ENCODE peak calls at places on chromosomes 7 and 10, in six cellular contexts. One of them, this sample, is unnamed. For H3K4me1, the result is how much of the 10 kb centered on the place peaks cover.

GRCh38 chr10:68135922-68136718 is 26.8 kb downstream of the MYPN start:
- DNase-seq in astrocyte: peak
- DNase-seq in fibroblast of lung: peak
- DNase-seq in Peyer's patch: peak
- DNase-seq in cardiac muscle cell: peak
- DNase-seq in HAP-1: no peak
- DNase-seq in this sample: no peak

GRCh38 chr7:3238525-3239210 is 62.4 kb upstream of the SDK1 start:
- DNase-seq in astrocyte: peak
- DNase-seq in fibroblast of lung: no peak
- DNase-seq in Peyer's patch: no peak
- DNase-seq in cardiac muscle cell: no peak
- DNase-seq in HAP-1: no peak
- DNase-seq in this sample: no peak

GRCh38 chr10:82683989-82684388 is 809.0 kb downstream of the NRG3 start:
- DNase-seq in astrocyte: no peak
- DNase-seq in fibroblast of lung: no peak
- DNase-seq in Peyer's patch: no peak
- DNase-seq in cardiac muscle cell: no peak
- DNase-seq in HAP-1: no peak
- DNase-seq in this sample: no peak

GRCh38 chr10:5811387-5811821 is 1.8 kb downstream of the GDI2 start:
- DNase-seq in astrocyte: peak
- DNase-seq in fibroblast of lung: peak
- DNase-seq in Peyer's patch: no peak
- DNase-seq in cardiac muscle cell: peak
- DNase-seq in HAP-1: peak
- DNase-seq in this sample: no peak

GRCh38 chr10:22620140-22620857 is 94.1 kb downstream of the PIP4K2A start:
- DNase-seq in astrocyte: peak
- DNase-seq in fibroblast of lung: peak
- DNase-seq in Peyer's patch: no peak
- DNase-seq in cardiac muscle cell: peak
- DNase-seq in HAP-1: no peak
- DNase-seq in this sample: no peak

GRCh38 chr10:29443745-29444523 is 155.1 kb downstream of the LYZL1 start:
- DNase-seq in astrocyte: peak
- DNase-seq in fibroblast of lung: peak
- DNase-seq in Peyer's patch: no peak
- DNase-seq in cardiac muscle cell: no peak
- DNase-seq in HAP-1: peak
- DNase-seq in this sample: no peak

GRCh38 chr10:17504547-17505245 is 50.3 kb upstream of the ST8SIA6 start:
- DNase-seq in astrocyte: peak
- DNase-seq in fibroblast of lung: peak
- DNase-seq in Peyer's patch: no peak
- DNase-seq in cardiac muscle cell: peak
- DNase-seq in HAP-1: no peak
- DNase-seq in this sample: no peak

GRCh38 chr7:107044347-107045194 is at the start of gene PRKAR2B:
- DNase-seq in astrocyte: peak
- DNase-seq in fibroblast of lung: peak
- DNase-seq in Peyer's patch: peak
- DNase-seq in cardiac muscle cell: peak
- DNase-seq in HAP-1: peak
- DNase-seq in this sample: peak

GRCh38 chr7:157412021-157412443 is 75.2 kb downstream of the DNAJB6 start:
- DNase-seq in astrocyte: peak
- DNase-seq in fibroblast of lung: peak
- DNase-seq in Peyer's patch: no peak
- DNase-seq in cardiac muscle cell: peak
- DNase-seq in HAP-1: no peak
- DNase-seq in this sample: no peak

GRCh38 chr10:14330390-14331071 is at the start of gene FRMD4A:
- DNase-seq in astrocyte: no peak
- DNase-seq in fibroblast of lung: no peak
- DNase-seq in Peyer's patch: no peak
- DNase-seq in cardiac muscle cell: no peak
- DNase-seq in HAP-1: no peak
- DNase-seq in this sample: no peak

GRCh38 chr10:804787-805634 is 115.5 kb upstream of the DIP2C start:
- DNase-seq in astrocyte: no peak
- DNase-seq in fibroblast of lung: no peak
- DNase-seq in Peyer's patch: no peak
- DNase-seq in cardiac muscle cell: no peak
- DNase-seq in HAP-1: no peak
- DNase-seq in this sample: no peak

GRCh38 chr7:36734731-36735130 is 10.4 kb upstream of the AOAH start:
- DNase-seq in astrocyte: no peak
- DNase-seq in fibroblast of lung: no peak
- DNase-seq in Peyer's patch: no peak
- DNase-seq in cardiac muscle cell: no peak
- DNase-seq in HAP-1: no peak
- DNase-seq in this sample: no peak

DNA sequence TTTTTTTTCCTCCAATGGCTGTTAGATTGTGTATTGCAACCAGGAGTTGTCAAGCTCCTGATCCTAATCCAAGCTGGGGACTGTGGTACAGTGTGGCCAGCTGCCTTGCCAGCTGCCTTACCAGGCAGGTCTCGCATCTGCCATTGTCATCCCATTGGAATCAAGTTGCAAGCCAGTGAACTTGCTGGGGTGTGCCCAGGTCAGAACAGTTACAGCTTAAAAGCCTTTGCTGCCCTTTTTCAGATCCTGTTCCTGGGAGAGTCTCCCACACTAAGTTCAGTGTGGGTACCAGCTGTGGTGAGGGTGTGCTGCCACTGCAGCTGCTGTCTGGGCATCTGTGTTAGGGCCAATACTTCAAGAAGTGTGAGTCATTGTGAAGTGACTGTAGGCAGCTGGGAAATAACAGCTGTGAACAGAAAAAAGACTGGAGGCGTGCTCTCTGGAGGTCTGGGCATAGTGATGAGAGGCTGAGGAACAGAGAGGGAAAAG is 72.8 kb downstream of the CCNY start:
- DNase-seq in astrocyte: peak
- DNase-seq in fibroblast of lung: peak
- DNase-seq in Peyer's patch: no peak
- DNase-seq in cardiac muscle cell: peak
- DNase-seq in HAP-1: no peak
- DNase-seq in this sample: no peak
- H3K4me1 ChIP-seq in astrocyte: under half
- H3K4me1 ChIP-seq in fibroblast of lung: under half
- H3K4me1 ChIP-seq in Peyer's patch: under half
- H3K4me1 ChIP-seq in cardiac muscle cell: under half
- H3K4me1 ChIP-seq in HAP-1: under half
- H3K4me1 ChIP-seq in this sample: under half

DNA sequence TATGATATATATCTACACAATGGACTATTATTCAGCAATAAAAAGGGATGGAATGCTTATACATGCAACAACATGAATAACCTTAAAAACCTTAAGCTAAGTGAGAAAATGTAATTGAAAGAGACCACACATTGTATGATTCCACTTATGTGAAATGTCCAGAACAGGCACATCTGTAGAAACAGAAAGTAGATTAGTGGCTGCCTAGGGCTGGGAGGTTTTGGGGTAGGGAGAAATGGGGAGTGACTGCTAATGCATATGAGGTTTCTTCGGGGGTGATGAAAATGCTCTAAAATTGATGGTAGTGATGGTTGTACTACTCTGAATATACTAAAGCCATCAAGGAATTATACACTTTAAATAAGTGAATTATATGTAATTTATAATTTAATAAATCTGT is 14.7 kb downstream of the SLC16A9 start:
- DNase-seq in astrocyte: no peak
- DNase-seq in fibroblast of lung: no peak
- DNase-seq in Peyer's patch: no peak
- DNase-seq in cardiac muscle cell: no peak
- DNase-seq in HAP-1: no peak
- DNase-seq in this sample: no peak
- H3K4me1 ChIP-seq in astrocyte: under half
- H3K4me1 ChIP-seq in fibroblast of lung: under half
- H3K4me1 ChIP-seq in Peyer's patch: under half
- H3K4me1 ChIP-seq in cardiac muscle cell: under half
- H3K4me1 ChIP-seq in HAP-1: under half
- H3K4me1 ChIP-seq in this sample: under half

DNA sequence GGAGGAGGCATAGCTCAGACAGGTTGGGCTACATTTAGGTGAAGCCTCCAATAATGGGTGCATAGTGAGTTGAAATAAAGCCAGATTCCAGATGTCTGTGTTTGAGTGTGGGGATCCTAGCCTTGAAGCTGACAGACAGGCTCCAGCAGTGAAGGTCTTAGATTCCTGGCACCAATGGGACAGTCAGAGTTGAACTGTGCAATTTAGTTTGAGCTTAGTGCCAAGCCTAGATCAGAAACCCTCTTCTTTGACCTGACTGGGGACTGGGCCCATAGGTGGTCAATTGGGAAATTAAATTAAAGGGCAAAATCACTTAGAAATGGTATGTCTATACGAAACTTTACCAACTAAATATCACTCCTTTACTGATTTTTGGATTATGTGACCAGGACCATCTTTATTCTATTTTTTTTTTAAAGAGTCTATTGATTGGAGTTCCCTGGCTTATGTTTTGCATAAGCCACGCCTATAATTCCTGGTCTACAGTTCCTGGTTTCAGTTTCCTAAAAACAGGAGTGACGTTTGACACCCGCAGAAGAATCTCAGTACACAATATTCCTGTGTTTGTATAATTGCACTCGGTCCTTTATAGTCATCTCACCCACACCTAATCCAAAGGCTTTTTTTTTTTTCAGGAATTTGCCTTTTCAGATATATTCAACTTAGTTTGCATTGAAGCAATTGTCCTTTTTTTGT is 201.4 kb downstream of the GFRA1 start:
- DNase-seq in astrocyte: no peak
- DNase-seq in fibroblast of lung: no peak
- DNase-seq in Peyer's patch: no peak
- DNase-seq in cardiac muscle cell: no peak
- DNase-seq in HAP-1: no peak
- DNase-seq in this sample: no peak
- H3K4me1 ChIP-seq in astrocyte: under half
- H3K4me1 ChIP-seq in fibroblast of lung: under half
- H3K4me1 ChIP-seq in Peyer's patch: under half
- H3K4me1 ChIP-seq in cardiac muscle cell: under half
- H3K4me1 ChIP-seq in HAP-1: under half
- H3K4me1 ChIP-seq in this sample: under half

DNA sequence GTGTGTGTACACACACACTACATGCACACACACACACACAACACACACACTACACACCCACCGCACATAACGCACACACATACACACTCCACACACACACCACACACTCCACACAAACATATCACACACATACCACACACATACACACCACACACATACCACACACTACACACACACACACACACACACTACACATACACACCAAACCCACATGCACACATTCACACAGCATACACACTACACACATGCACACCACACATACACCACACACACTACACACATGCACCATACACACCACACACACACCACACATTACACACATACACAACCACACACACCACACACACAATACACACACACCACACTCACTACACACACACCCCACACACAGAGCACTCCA is 66.3 kb downstream of the MKI67 start:
- DNase-seq in astrocyte: no peak
- DNase-seq in fibroblast of lung: no peak
- DNase-seq in Peyer's patch: no peak
- DNase-seq in cardiac muscle cell: no peak
- DNase-seq in HAP-1: no peak
- DNase-seq in this sample: no peak
- H3K4me1 ChIP-seq in astrocyte: under half
- H3K4me1 ChIP-seq in fibroblast of lung: under half
- H3K4me1 ChIP-seq in Peyer's patch: under half
- H3K4me1 ChIP-seq in cardiac muscle cell: under half
- H3K4me1 ChIP-seq in HAP-1: under half
- H3K4me1 ChIP-seq in this sample: half or more

GRCh38 chr10:132539894-132540293 is 2.3 kb downstream of the INPP5A start:
- DNase-seq in astrocyte: peak
- DNase-seq in fibroblast of lung: peak
- DNase-seq in Peyer's patch: no peak
- DNase-seq in cardiac muscle cell: peak
- DNase-seq in HAP-1: no peak
- DNase-seq in this sample: no peak

GRCh38 chr10:132538790-132539421 is 1.3 kb downstream of the INPP5A start:
- DNase-seq in astrocyte: no peak
- DNase-seq in fibroblast of lung: no peak
- DNase-seq in Peyer's patch: peak
- DNase-seq in cardiac muscle cell: no peak
- DNase-seq in HAP-1: no peak
- DNase-seq in this sample: no peak

GRCh38 chr10:132540456-132540855 is 2.9 kb downstream of the INPP5A start:
- DNase-seq in astrocyte: no peak
- DNase-seq in fibroblast of lung: peak
- DNase-seq in Peyer's patch: peak
- DNase-seq in cardiac muscle cell: peak
- DNase-seq in HAP-1: no peak
- DNase-seq in this sample: no peak

GRCh38 chr10:132538031-132538789 is 623 bp downstream of the INPP5A start:
- DNase-seq in astrocyte: no peak
- DNase-seq in fibroblast of lung: no peak
- DNase-seq in Peyer's patch: peak
- DNase-seq in cardiac muscle cell: no peak
- DNase-seq in HAP-1: no peak
- DNase-seq in this sample: no peak

GRCh38 chr10:132539431-132539839 is 1.8 kb downstream of the INPP5A start:
- DNase-seq in astrocyte: no peak
- DNase-seq in fibroblast of lung: peak
- DNase-seq in Peyer's patch: peak
- DNase-seq in cardiac muscle cell: no peak
- DNase-seq in HAP-1: no peak
- DNase-seq in this sample: no peak
- H3K4me1 ChIP-seq in astrocyte: half or more
- H3K4me1 ChIP-seq in fibroblast of lung: under half
- H3K4me1 ChIP-seq in Peyer's patch: half or more
- H3K4me1 ChIP-seq in cardiac muscle cell: under half
- H3K4me1 ChIP-seq in HAP-1: under half
- H3K4me1 ChIP-seq in this sample: half or more

DNA sequence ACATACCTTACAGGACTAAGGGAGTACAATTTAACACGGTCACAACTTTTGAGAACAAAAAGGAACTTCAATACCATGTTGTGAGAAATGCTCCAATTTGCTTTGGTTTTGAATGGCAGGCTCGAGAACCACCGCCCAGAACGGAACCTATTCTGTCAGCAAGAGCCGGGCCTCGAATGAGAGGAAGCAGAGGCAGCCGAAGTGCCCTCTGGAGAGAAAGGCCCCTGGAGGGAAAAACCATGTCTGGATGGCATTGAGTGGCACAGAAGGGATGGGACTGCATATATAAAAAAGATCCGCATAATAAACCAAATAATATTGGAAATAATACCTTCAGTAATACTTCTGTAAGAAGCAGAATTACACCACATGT is 85.6 kb downstream of the CHST15 start:
- DNase-seq in astrocyte: no peak
- DNase-seq in fibroblast of lung: no peak
- DNase-seq in Peyer's patch: no peak
- DNase-seq in cardiac muscle cell: no peak
- DNase-seq in HAP-1: no peak
- DNase-seq in this sample: no peak
- H3K4me1 ChIP-seq in astrocyte: under half
- H3K4me1 ChIP-seq in fibroblast of lung: under half
- H3K4me1 ChIP-seq in Peyer's patch: under half
- H3K4me1 ChIP-seq in cardiac muscle cell: under half
- H3K4me1 ChIP-seq in HAP-1: under half
- H3K4me1 ChIP-seq in this sample: under half

This sample was measured in CD8-positive, alpha-beta T cell.